ENCODE peak calls at places on chromosome 7, in five cellular contexts. S, O, I, X and M are unnamed samples.

GRCh38 chr7:139914306-139914747 is 85.3 kb downstream of the TBXAS1 start:
- DNase-seq in S (no peak), O (peak), I (no peak), X (no peak), M (no peak)

GRCh38 chr7:28347964-28348363 is 64.4 kb upstream of the CREB5 start:
- DNase-seq in S (no peak), O (peak), I (no peak), X (no peak), M (peak)

GRCh38 chr7:158274996-158275395 is 312.6 kb downstream of the PTPRN2 start:
- DNase-seq in S (no peak), O (no peak), I (no peak), X (no peak), M (no peak)

GRCh38 chr7:149854611-149855367 is 16.6 kb downstream of the ZNF862 start:
- DNase-seq in S (no peak), O (peak), I (peak), X (no peak), M (peak)

GRCh38 chr7:132102426-132102825 is 473.8 kb downstream of the PLXNA4 start:
- DNase-seq in S (no peak), O (no peak), I (no peak), X (no peak), M (no peak)

GRCh38 chr7:80711521-80711920 is 73.1 kb downstream of the CD36 start:
- DNase-seq in S (no peak), O (peak), I (no peak), X (no peak), M (no peak)

GRCh38 chr7:124308384-124308783 is 275.5 kb upstream of the TMEM229A start:
- DNase-seq in S (no peak), O (no peak), I (no peak), X (no peak), M (no peak)

GRCh38 chr7:39428221-39428620 is 138.0 kb upstream of the YAE1 start:
- DNase-seq in S (no peak), O (peak), I (no peak), X (no peak), M (no peak)

GRCh38 chr7:148625342-148625741 is 34.8 kb downstream of the C7orf33 start:
- DNase-seq in S (no peak), O (no peak), I (peak), X (no peak), M (no peak)

GRCh38 chr7:99679400-99680191 is at the start of gene CYP3A5:
- DNase-seq in S (no peak), O (peak), I (no peak), X (no peak), M (no peak)

GRCh38 chr7:152905949-152906348 is 146.4 kb downstream of the ACTR3B start:
- DNase-seq in S (no peak), O (no peak), I (no peak), X (no peak), M (no peak)

GRCh38 chr7:155925682-155926081 is 113.4 kb upstream of the SHH start:
- DNase-seq in S (no peak), O (no peak), I (no peak), X (no peak), M (no peak)

GRCh38 chr7:28629216-28629848 is 217.0 kb downstream of the CREB5 start:
- DNase-seq in S (no peak), O (peak), I (no peak), X (no peak), M (peak)

GRCh38 chr7:70463332-70463938 is 668.5 kb upstream of the GALNT17 start:
- DNase-seq in S (no peak), O (no peak), I (no peak), X (no peak), M (no peak)

GRCh38 chr7:36406156-36406555 is 16.5 kb downstream of the ANLN start:
- DNase-seq in S (peak), O (no peak), I (no peak), X (no peak), M (peak)